ENCODE peak calls at places on chromosome 1, in six cellular contexts. H, D, C, T, F and M are unnamed samples.

GRCh38 chr1:234295039-234295438 is 78.2 kb upstream of the COA6 start:
- DNase-seq in H (no peak), D (no peak), C (no peak), T (no peak), F (no peak), M (no peak)

GRCh38 chr1:53579221-53580008 is 120.2 kb downstream of the DMRTB1 start:
- DNase-seq in H (no peak), D (peak; percentile 57), C (no peak), T (peak; percentile 24), F (no peak), M (no peak)

GRCh38 chr1:225919906-225920305 is 4.1 kb downstream of the PYCR2 start:
- DNase-seq in H (peak; percentile 72), D (no peak), C (peak; percentile 85), T (no peak), F (peak; percentile 92), M (no peak)

GRCh38 chr1:82388679-82389078 is 587.9 kb downstream of the ADGRL2 start:
- DNase-seq in H (no peak), D (no peak), C (peak; percentile 69), T (no peak), F (peak; percentile 43), M (no peak)

GRCh38 chr1:32405672-32406467 is 11.6 kb upstream of the BSDC1 start:
- DNase-seq in H (no peak), D (no peak), C (no peak), T (no peak), F (no peak), M (no peak)

GRCh38 chr1:47651311-47652089 is 213.7 kb downstream of the FOXD2 start:
- DNase-seq in H (no peak), D (peak; percentile 71), C (no peak), T (no peak), F (no peak), M (no peak)

GRCh38 chr1:159014003-159014571 is 4.4 kb downstream of the IFI16 start:
- DNase-seq in H (peak; percentile 31), D (no peak), C (no peak), T (no peak), F (no peak), M (no peak)

GRCh38 chr1:110057963-110058518 is 12.4 kb downstream of the ALX3 start:
- DNase-seq in H (no peak), D (no peak), C (no peak), T (no peak), F (peak; percentile 55), M (peak; percentile 59)

GRCh38 chr1:9542425-9542824 is 3.2 kb downstream of the SLC25A33 start:
- DNase-seq in H (no peak), D (no peak), C (peak; percentile 62), T (no peak), F (peak; percentile 67), M (no peak)

GRCh38 chr1:221875004-221875330 is 133.1 kb upstream of the DUSP10 start:
- DNase-seq in H (no peak), D (no peak), C (no peak), T (no peak), F (no peak), M (no peak)

GRCh38 chr1:7885513-7886298 is 32.8 kb upstream of the UTS2 start:
- DNase-seq in H (peak; percentile 40), D (no peak), C (no peak), T (peak; percentile 65), F (no peak), M (peak; percentile 96)

GRCh38 chr1:168653567-168653966 is 75.4 kb downstream of the DPT start:
- DNase-seq in H (no peak), D (no peak), C (peak; percentile 66), T (no peak), F (peak; percentile 32), M (no peak)

GRCh38 chr1:6222644-6223043 is 13.1 kb downstream of the ICMT start:
- DNase-seq in H (no peak), D (no peak), C (no peak), T (no peak), F (peak; percentile 57), M (no peak)

GRCh38 chr1:89822109-89822962 is 1.5 kb downstream of the LRRC8D start:
- DNase-seq in H (no peak), D (no peak), C (no peak), T (no peak), F (no peak), M (no peak)

GRCh38 chr1:167103236-167103894 is 9.5 kb downstream of the STYXL2 start:
- DNase-seq in H (no peak), D (no peak), C (peak; percentile 35), T (no peak), F (no peak), M (peak; percentile 42)

GRCh38 chr1:153995640-153996039 is 5.1 kb downstream of the RPS27 start:
- DNase-seq in H (no peak), D (no peak), C (no peak), T (no peak), F (no peak), M (no peak)

GRCh38 chr1:217029311-217030157 is 306.3 kb upstream of the ESRRG start:
- DNase-seq in H (no peak), D (no peak), C (peak; percentile 83), T (no peak), F (peak; percentile 67), M (no peak)

GRCh38 chr1:150477733-150478132 is 9.5 kb upstream of the TARS2 start:
- DNase-seq in H (no peak), D (no peak), C (no peak), T (no peak), F (peak; percentile 75), M (no peak)

GRCh38 chr1:204286323-204286714 is 72.5 kb upstream of the GOLT1A start:
- DNase-seq in H (no peak), D (no peak), C (no peak), T (no peak), F (no peak), M (no peak)